ENCODE peak calls at places on chromosomes 6 and 20, in nine cellular contexts. O is activated T-helper 1 cell treated with anti-CD3 and anti-CD28 coated beads, Interleukin-2, amount 50 U/mL, for 16 hours; X is AG04450; H is naive thymus-derived CD8-positive, alpha-beta T cell; B is T-helper 17 cell; S is activated CD8-positive, alpha-beta memory T cell treated with anti-CD3 and anti-CD28 coated beads, Interleukin-2, amount 50 U/mL, for 4 hours; V is brain microvascular endothelial cell; T is GM04504; Y is naive thymus-derived CD4-positive, alpha-beta T cell. Z is an unnamed sample.

GRCh38 chr6:114052141-114052540 is 81.2 kb upstream of the HDAC2 start:
- DNase-seq in O (no peak), X (no peak), H (no peak), B (no peak), S (no peak), V (no peak), T (no peak), Y (no peak), Z (no peak)

GRCh38 chr6:50087231-50087954 is 37.7 kb upstream of the DEFB112 start:
- DNase-seq in O (no peak), X (peak), H (no peak), B (no peak), S (no peak), V (peak), T (peak), Y (no peak), Z (no peak)

GRCh38 chr6:37018152-37019064 is 13.0 kb downstream of the FGD2 start:
- DNase-seq in O (peak), X (peak), H (peak), B (peak), S (peak), V (peak), T (peak), Y (peak), Z (peak)

GRCh38 chr6:110475255-110475654 is 1.2 kb downstream of the SLC22A16 start:
- DNase-seq in O (no peak), X (no peak), H (no peak), B (no peak), S (no peak), V (no peak), T (no peak), Y (no peak), Z (no peak)

GRCh38 chr20:17909745-17910345 is 58.7 kb downstream of the SNX5 start:
- DNase-seq in O (no peak), X (no peak), H (no peak), B (no peak), S (no peak), V (no peak), T (no peak), Y (no peak), Z (no peak)

GRCh38 chr20:58407966-58408557 is 19.0 kb downstream of the VAPB start:
- DNase-seq in O (no peak), X (no peak), H (no peak), B (no peak), S (no peak), V (no peak), T (no peak), Y (no peak), Z (no peak)

GRCh38 chr6:111032493-111033140 is 50.8 kb downstream of the RPF2 start:
- DNase-seq in O (no peak), X (no peak), H (no peak), B (no peak), S (no peak), V (peak), T (no peak), Y (no peak), Z (no peak)

GRCh38 chr20:3430376-3431069 is 23.1 kb upstream of the DNAAF9 start:
- DNase-seq in O (no peak), X (no peak), H (no peak), B (no peak), S (no peak), V (no peak), T (no peak), Y (no peak), Z (no peak)

GRCh38 chr6:151054304-151054703 is 185.5 kb upstream of the AKAP12 start:
- DNase-seq in O (no peak), X (no peak), H (no peak), B (no peak), S (no peak), V (peak), T (no peak), Y (no peak), Z (no peak)

GRCh38 chr20:49446808-49447207 is 35.7 kb downstream of the KCNB1 start:
- DNase-seq in O (no peak), X (no peak), H (no peak), B (no peak), S (no peak), V (no peak), T (no peak), Y (no peak), Z (no peak)

GRCh38 chr6:53628354-53629119 is 37.0 kb downstream of the KLHL31 start:
- DNase-seq in O (no peak), X (no peak), H (no peak), B (no peak), S (no peak), V (no peak), T (peak), Y (no peak), Z (no peak)

Z was measured in HEK293T.